ENCODE peak calls at places on chromosomes 2 and 18, in seven cellular contexts. One of them, this sample, is unnamed.

GRCh38 chr2:64143154-64144056 is 815 bp downstream of the PELI1 start:
- DNase-seq in GM12891: peak
- DNase-seq in GM12878: no peak
- DNase-seq in HepG2: peak
- DNase-seq in GM12892: no peak
- DNase-seq in K562: peak
- DNase-seq in H1: peak
- DNase-seq in this sample: peak

GRCh38 chr2:128362889-128363228 is 44.2 kb upstream of the HS6ST1 start:
- DNase-seq in GM12891: no peak
- DNase-seq in GM12878: no peak
- DNase-seq in HepG2: no peak
- DNase-seq in GM12892: no peak
- DNase-seq in K562: no peak
- DNase-seq in H1: peak
- DNase-seq in this sample: no peak

GRCh38 chr18:79577451-79578395 is 101.9 kb upstream of the CTDP1 start:
- DNase-seq in GM12891: no peak
- DNase-seq in GM12878: no peak
- DNase-seq in HepG2: no peak
- DNase-seq in GM12892: no peak
- DNase-seq in K562: peak
- DNase-seq in H1: peak
- DNase-seq in this sample: no peak

GRCh38 chr2:239318091-239318725 is 82.6 kb downstream of the HDAC4 start:
- DNase-seq in GM12891: no peak
- DNase-seq in GM12878: no peak
- DNase-seq in HepG2: no peak
- DNase-seq in GM12892: no peak
- DNase-seq in K562: peak
- DNase-seq in H1: peak
- DNase-seq in this sample: no peak

GRCh38 chr2:83054751-83055150 is 1404.3 kb downstream of the SUCLG1 start:
- DNase-seq in GM12891: no peak
- DNase-seq in GM12878: no peak
- DNase-seq in HepG2: no peak
- DNase-seq in GM12892: no peak
- DNase-seq in K562: no peak
- DNase-seq in H1: no peak
- DNase-seq in this sample: no peak

GRCh38 chr2:44189104-44189503 is 20.4 kb downstream of the PPM1B start:
- DNase-seq in GM12891: no peak
- DNase-seq in GM12878: no peak
- DNase-seq in HepG2: no peak
- DNase-seq in GM12892: no peak
- DNase-seq in K562: no peak
- DNase-seq in H1: no peak
- DNase-seq in this sample: no peak

GRCh38 chr2:15640291-15640711 is 48.6 kb downstream of the DDX1 start:
- DNase-seq in GM12891: no peak
- DNase-seq in GM12878: no peak
- DNase-seq in HepG2: peak
- DNase-seq in GM12892: no peak
- DNase-seq in K562: peak
- DNase-seq in H1: no peak
- DNase-seq in this sample: no peak

GRCh38 chr2:46521215-46521683 is 41.9 kb downstream of the TMEM247 start:
- DNase-seq in GM12891: no peak
- DNase-seq in GM12878: no peak
- DNase-seq in HepG2: no peak
- DNase-seq in GM12892: no peak
- DNase-seq in K562: no peak
- DNase-seq in H1: no peak
- DNase-seq in this sample: no peak

GRCh38 chr2:241161646-241162281 is 11.5 kb downstream of the PPP1R7 start:
- DNase-seq in GM12891: no peak
- DNase-seq in GM12878: no peak
- DNase-seq in HepG2: no peak
- DNase-seq in GM12892: no peak
- DNase-seq in K562: no peak
- DNase-seq in H1: no peak
- DNase-seq in this sample: no peak

GRCh38 chr2:119784876-119785275 is 25.2 kb downstream of the PTPN4 start:
- DNase-seq in GM12891: no peak
- DNase-seq in GM12878: no peak
- DNase-seq in HepG2: no peak
- DNase-seq in GM12892: no peak
- DNase-seq in K562: no peak
- DNase-seq in H1: no peak
- DNase-seq in this sample: no peak

GRCh38 chr18:62334110-62334509 is 9.0 kb downstream of the TNFRSF11A start:
- DNase-seq in GM12891: no peak
- DNase-seq in GM12878: no peak
- DNase-seq in HepG2: no peak
- DNase-seq in GM12892: no peak
- DNase-seq in K562: no peak
- DNase-seq in H1: peak
- DNase-seq in this sample: no peak

GRCh38 chr18:10086458-10086857 is 172.6 kb downstream of the VAPA start:
- DNase-seq in GM12891: no peak
- DNase-seq in GM12878: no peak
- DNase-seq in HepG2: no peak
- DNase-seq in GM12892: no peak
- DNase-seq in K562: no peak
- DNase-seq in H1: no peak
- DNase-seq in this sample: no peak

GRCh38 chr2:42848270-42848669 is 55.9 kb upstream of the HAAO start:
- DNase-seq in GM12891: no peak
- DNase-seq in GM12878: no peak
- DNase-seq in HepG2: no peak
- DNase-seq in GM12892: no peak
- DNase-seq in K562: no peak
- DNase-seq in H1: no peak
- DNase-seq in this sample: no peak

GRCh38 chr2:223815186-223815883 is 22.0 kb downstream of the AP1S3 start:
- DNase-seq in GM12891: no peak
- DNase-seq in GM12878: no peak
- DNase-seq in HepG2: peak
- DNase-seq in GM12892: no peak
- DNase-seq in K562: no peak
- DNase-seq in H1: peak
- DNase-seq in this sample: peak

GRCh38 chr2:28622101-28622499 is 126.2 kb downstream of the PLB1 start:
- DNase-seq in GM12891: no peak
- DNase-seq in GM12878: no peak
- DNase-seq in HepG2: no peak
- DNase-seq in GM12892: no peak
- DNase-seq in K562: no peak
- DNase-seq in H1: no peak
- DNase-seq in this sample: no peak

GRCh38 chr2:194815475-194815874 is 841.6 kb upstream of the SLC39A10 start:
- DNase-seq in GM12891: no peak
- DNase-seq in GM12878: no peak
- DNase-seq in HepG2: no peak
- DNase-seq in GM12892: no peak
- DNase-seq in K562: no peak
- DNase-seq in H1: no peak
- DNase-seq in this sample: no peak

GRCh38 chr2:70242552-70242951 is 5.9 kb downstream of the TIA1 start:
- DNase-seq in GM12891: no peak
- DNase-seq in GM12878: no peak
- DNase-seq in HepG2: no peak
- DNase-seq in GM12892: no peak
- DNase-seq in K562: no peak
- DNase-seq in H1: no peak
- DNase-seq in this sample: no peak

GRCh38 chr2:40027968-40028367 is 248.9 kb upstream of the THUMPD2 start:
- DNase-seq in GM12891: no peak
- DNase-seq in GM12878: no peak
- DNase-seq in HepG2: no peak
- DNase-seq in GM12892: no peak
- DNase-seq in K562: no peak
- DNase-seq in H1: no peak
- DNase-seq in this sample: no peak

GRCh38 chr2:39839261-39839848 is 60.3 kb upstream of the THUMPD2 start:
- DNase-seq in GM12891: no peak
- DNase-seq in GM12878: no peak
- DNase-seq in HepG2: no peak
- DNase-seq in GM12892: no peak
- DNase-seq in K562: no peak
- DNase-seq in H1: no peak
- DNase-seq in this sample: no peak

GRCh38 chr18:36109737-36110136 is 19.4 kb downstream of the SLC39A6 start:
- DNase-seq in GM12891: no peak
- DNase-seq in GM12878: no peak
- DNase-seq in HepG2: no peak
- DNase-seq in GM12892: no peak
- DNase-seq in K562: no peak
- DNase-seq in H1: no peak
- DNase-seq in this sample: no peak

GRCh38 chr18:36107477-36107876 is 21.7 kb downstream of the SLC39A6 start:
- DNase-seq in GM12891: no peak
- DNase-seq in GM12878: no peak
- DNase-seq in HepG2: no peak
- DNase-seq in GM12892: no peak
- DNase-seq in K562: no peak
- DNase-seq in H1: no peak
- DNase-seq in this sample: no peak

GRCh38 chr18:36104749-36105148 is 24.4 kb downstream of the SLC39A6 start:
- DNase-seq in GM12891: no peak
- DNase-seq in GM12878: no peak
- DNase-seq in HepG2: no peak
- DNase-seq in GM12892: no peak
- DNase-seq in K562: no peak
- DNase-seq in H1: no peak
- DNase-seq in this sample: no peak

GRCh38 chr18:36112302-36112701 is 16.8 kb downstream of the SLC39A6 start:
- DNase-seq in GM12891: no peak
- DNase-seq in GM12878: no peak
- DNase-seq in HepG2: no peak
- DNase-seq in GM12892: no peak
- DNase-seq in K562: no peak
- DNase-seq in H1: no peak
- DNase-seq in this sample: no peak

GRCh38 chr18:36108601-36109000 is 20.5 kb downstream of the SLC39A6 start:
- DNase-seq in GM12891: no peak
- DNase-seq in GM12878: no peak
- DNase-seq in HepG2: no peak
- DNase-seq in GM12892: no peak
- DNase-seq in K562: no peak
- DNase-seq in H1: no peak
- DNase-seq in this sample: no peak
- TF ChIP-seq TAF1 in GM12891: no peak
- TF ChIP-seq TAF1 in GM12878: no peak
- TF ChIP-seq TAF1 in HepG2: no peak
- TF ChIP-seq TAF1 in GM12892: no peak
- TF ChIP-seq TAF1 in K562: no peak
- TF ChIP-seq TAF1 in H1: no peak
- TF ChIP-seq TAF1 in this sample: no peak

GRCh38 chr18:456361-456821 is 44.1 kb downstream of the COLEC12 start:
- DNase-seq in GM12891: no peak
- DNase-seq in GM12878: no peak
- DNase-seq in HepG2: no peak
- DNase-seq in GM12892: no peak
- DNase-seq in K562: no peak
- DNase-seq in H1: no peak
- DNase-seq in this sample: no peak
- TF ChIP-seq TAF1 in GM12891: no peak
- TF ChIP-seq TAF1 in GM12878: no peak
- TF ChIP-seq TAF1 in HepG2: no peak
- TF ChIP-seq TAF1 in GM12892: no peak
- TF ChIP-seq TAF1 in K562: no peak
- TF ChIP-seq TAF1 in H1: no peak
- TF ChIP-seq TAF1 in this sample: no peak

GRCh38 chr2:173291412-173291811 is 63.3 kb upstream of the CDCA7 start:
- DNase-seq in GM12891: no peak
- DNase-seq in GM12878: no peak
- DNase-seq in HepG2: no peak
- DNase-seq in GM12892: no peak
- DNase-seq in K562: no peak
- DNase-seq in H1: no peak
- DNase-seq in this sample: no peak

GRCh38 chr2:173287594-173287993 is 67.1 kb upstream of the CDCA7 start:
- DNase-seq in GM12891: no peak
- DNase-seq in GM12878: no peak
- DNase-seq in HepG2: no peak
- DNase-seq in GM12892: no peak
- DNase-seq in K562: no peak
- DNase-seq in H1: no peak
- DNase-seq in this sample: no peak

GRCh38 chr2:173288561-173288960 is 66.1 kb upstream of the CDCA7 start:
- DNase-seq in GM12891: no peak
- DNase-seq in GM12878: no peak
- DNase-seq in HepG2: no peak
- DNase-seq in GM12892: no peak
- DNase-seq in K562: no peak
- DNase-seq in H1: no peak
- DNase-seq in this sample: no peak

GRCh38 chr2:173290518-173290917 is 64.2 kb upstream of the CDCA7 start:
- DNase-seq in GM12891: no peak
- DNase-seq in GM12878: no peak
- DNase-seq in HepG2: no peak
- DNase-seq in GM12892: no peak
- DNase-seq in K562: no peak
- DNase-seq in H1: no peak
- DNase-seq in this sample: no peak

DNA sequence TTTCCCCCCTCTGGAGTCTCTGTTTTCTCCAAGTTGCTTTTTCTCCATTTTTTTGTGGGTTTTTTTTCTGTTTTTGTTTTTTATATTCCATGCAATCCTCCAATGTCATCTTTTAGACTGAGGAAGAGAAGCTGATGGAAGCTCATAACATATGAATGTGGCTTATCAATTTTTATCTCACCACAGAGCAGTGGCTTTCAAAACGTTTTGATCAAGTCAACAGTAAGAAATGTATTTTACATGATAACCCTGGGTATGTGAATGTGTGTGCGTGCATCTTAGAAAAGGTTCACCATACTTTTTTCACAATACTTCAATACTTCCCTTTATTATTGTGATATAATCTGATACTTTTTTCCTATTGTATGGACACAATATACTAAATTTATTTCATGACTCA is 64.6 kb upstream of the CDCA7 start:
- DNase-seq in GM12891: no peak
- DNase-seq in GM12878: no peak
- DNase-seq in HepG2: no peak
- DNase-seq in GM12892: no peak
- DNase-seq in K562: no peak
- DNase-seq in H1: no peak
- DNase-seq in this sample: no peak
- TF ChIP-seq TAF1 in GM12891: no peak
- TF ChIP-seq TAF1 in GM12878: no peak
- TF ChIP-seq TAF1 in HepG2: no peak
- TF ChIP-seq TAF1 in GM12892: no peak
- TF ChIP-seq TAF1 in K562: no peak
- TF ChIP-seq TAF1 in H1: no peak
- TF ChIP-seq TAF1 in this sample: no peak

GRCh38 chr2:173750332-173750731 is 214.8 kb downstream of the SP3 start:
- DNase-seq in GM12891: no peak
- DNase-seq in GM12878: no peak
- DNase-seq in HepG2: no peak
- DNase-seq in GM12892: no peak
- DNase-seq in K562: no peak
- DNase-seq in H1: no peak
- DNase-seq in this sample: no peak
- TF ChIP-seq TAF1 in GM12891: no peak
- TF ChIP-seq TAF1 in GM12878: no peak
- TF ChIP-seq TAF1 in HepG2: no peak
- TF ChIP-seq TAF1 in GM12892: no peak
- TF ChIP-seq TAF1 in K562: no peak
- TF ChIP-seq TAF1 in H1: no peak
- TF ChIP-seq TAF1 in this sample: no peak

This sample was measured in SK-N-SH.